ENCODE peak calls at places on chromosome 9, in four cellular contexts. L is HepG2, Y is WTC11, T is K562. W is an unnamed sample.

GRCh38 chr9:81526587-81526986 is 162.8 kb downstream of the TLE1 start:
- DNase-seq in T (no peak), L (no peak), Y (no peak), W (no peak)

GRCh38 chr9:129022037-129022436 is 6.1 kb downstream of the SH3GLB2 start:
- DNase-seq in Y (no peak), T (no peak), L (no peak), W (no peak)

GRCh38 chr9:76456202-76456926 is 2.6 kb upstream of the GCNT1 start:
- DNase-seq in L (peak), Y (peak), T (peak), W (no peak)

GRCh38 chr9:114769664-114770063 is 36.2 kb downstream of the TNFSF15 start:
- DNase-seq in Y (no peak), T (no peak), L (no peak), W (no peak)

GRCh38 chr9:5389109-5389732 is 48.5 kb downstream of the PLGRKT start:
- DNase-seq in T (peak), L (no peak), Y (no peak), W (no peak)

GRCh38 chr9:134677743-134678142 is 36.1 kb downstream of the COL5A1 start:
- DNase-seq in L (no peak), Y (no peak), T (no peak), W (no peak)

GRCh38 chr9:128683340-128684064 is 5.5 kb upstream of the SET start:
- DNase-seq in Y (peak), T (no peak), L (no peak), W (peak)

GRCh38 chr9:12697719-12698118 is 4.5 kb downstream of the TYRP1 start:
- DNase-seq in Y (no peak), L (no peak), T (no peak), W (no peak)

GRCh38 chr9:126399251-126399650 is 72.6 kb downstream of the MVB12B start:
- DNase-seq in L (no peak), Y (no peak), T (no peak), W (no peak)

GRCh38 chr9:127903557-127904475 is 4.4 kb upstream of the ST6GALNAC6 start:
- DNase-seq in T (peak), L (peak), Y (peak), W (no peak)

GRCh38 chr9:123669355-123669754 is 260.6 kb downstream of the DENND1A start:
- DNase-seq in T (no peak), Y (no peak), L (no peak), W (no peak)

GRCh38 chr9:17824191-17824926 is 245.5 kb downstream of the SH3GL2 start:
- DNase-seq in Y (no peak), T (no peak), L (peak), W (no peak)

DNA sequence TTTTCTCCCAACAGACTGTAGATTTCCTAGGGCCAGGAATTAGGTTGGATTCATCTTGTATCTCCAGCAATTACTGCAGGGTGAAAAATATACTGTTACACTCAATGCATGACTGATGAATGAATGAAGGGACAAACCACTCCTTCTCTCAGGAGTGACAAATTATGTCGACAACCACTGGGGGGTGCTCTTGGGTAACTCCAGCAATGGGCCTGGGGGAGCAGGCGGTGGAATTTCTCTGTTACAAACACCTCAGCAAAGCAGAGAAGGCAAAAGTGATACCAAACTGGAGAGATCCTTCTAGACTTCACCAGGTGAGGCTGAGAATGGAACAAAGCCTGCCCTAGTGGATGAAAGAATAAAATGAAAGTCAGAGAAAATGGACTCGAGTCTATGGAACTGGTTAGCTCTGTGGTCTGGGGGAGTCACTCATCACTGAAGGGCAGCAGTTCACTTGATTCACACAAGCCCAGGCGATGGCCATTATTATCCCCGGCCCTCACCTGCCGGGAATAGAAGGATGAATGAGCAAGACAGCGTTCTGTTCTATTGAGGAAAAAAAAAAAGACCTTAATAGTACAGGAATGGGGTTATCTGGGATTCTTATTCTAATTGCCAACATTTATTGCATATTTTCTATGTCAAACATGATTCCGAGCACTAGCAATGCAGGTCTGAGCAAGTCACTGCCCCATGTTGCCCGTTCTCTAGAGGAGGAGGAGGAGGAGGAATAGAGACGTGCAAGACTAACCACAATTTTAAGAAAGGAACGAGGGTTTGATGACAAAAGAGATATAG is 341.1 kb downstream of the ASTN2 start:
- DNase-seq in Y (peak), L (peak), T (peak), W (peak)
- TF ChIP-seq ELF4 in Y (no peak), L (no peak), T (no peak), W (no peak)

GRCh38 chr9:111994831-111995458 is 98.3 kb downstream of the UGCG start:
- DNase-seq in T (no peak), Y (no peak), L (no peak), W (no peak)
- TF ChIP-seq ELF4 in T (no peak), Y (no peak), L (no peak), W (no peak)

DNA sequence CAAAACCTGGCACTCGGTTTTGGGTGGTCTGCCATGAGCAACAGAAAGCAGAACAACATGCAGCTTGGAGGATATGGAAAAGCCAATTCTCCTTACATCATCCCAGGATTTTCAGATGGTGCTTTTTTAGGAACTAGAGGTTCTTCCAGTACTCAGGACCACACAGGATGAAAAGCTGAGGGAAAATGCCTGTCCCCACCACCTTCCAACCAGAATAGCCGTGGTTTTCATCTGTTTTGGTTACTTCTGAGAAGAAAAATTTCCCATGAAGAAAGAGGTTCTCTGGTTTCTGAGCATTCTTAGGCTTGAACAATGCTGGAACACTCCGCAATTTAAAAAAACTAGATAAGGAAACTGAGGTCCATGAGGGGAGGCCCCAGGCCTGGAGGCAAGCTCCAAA is 79.4 kb upstream of the SPIN1 start:
- DNase-seq in T (no peak), Y (no peak), L (no peak), W (no peak)
- TF ChIP-seq ELF4 in T (no peak), Y (no peak), L (no peak), W (no peak)

GRCh38 chr9:122201641-122202040 is 27.1 kb downstream of the LHX6 start:
- DNase-seq in Y (no peak), T (no peak), L (no peak), W (no peak)
- TF ChIP-seq ELF4 in Y (no peak), T (no peak), L (no peak), W (no peak)

DNA sequence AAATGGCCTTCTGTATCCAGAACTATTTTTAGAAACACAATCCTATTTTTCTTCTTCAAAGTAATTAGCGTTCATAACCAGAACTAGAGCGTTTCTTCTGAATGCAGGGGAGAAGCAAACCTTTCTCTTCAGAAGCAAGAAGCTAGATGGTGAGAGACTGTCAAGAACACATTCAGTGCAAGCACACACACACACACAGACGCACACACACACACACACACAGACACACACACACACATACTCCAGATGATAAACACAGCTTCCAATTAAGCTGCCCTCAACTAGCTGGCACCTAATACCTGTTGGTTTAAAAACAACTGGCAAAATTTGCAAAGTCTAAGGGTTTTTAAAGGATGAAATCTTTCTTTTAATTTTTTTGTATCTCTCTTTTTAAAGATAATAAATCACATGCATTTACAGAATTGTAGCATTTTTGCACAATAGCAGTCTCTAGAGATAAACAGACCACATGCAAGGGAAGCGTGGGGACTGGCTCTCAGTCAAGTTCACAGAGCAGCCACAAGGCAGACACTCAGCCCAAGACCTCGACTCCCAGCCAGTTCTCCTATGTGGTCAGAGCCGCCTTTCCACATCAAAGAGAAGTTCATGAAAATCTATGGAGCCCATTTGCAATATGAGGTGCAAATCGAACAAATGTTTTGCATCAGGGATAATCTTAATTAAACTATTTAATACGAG is 138.5 kb downstream of the TTLL11 start:
- DNase-seq in Y (no peak), L (no peak), T (no peak), W (no peak)
- TF ChIP-seq ELF4 in Y (no peak), L (no peak), T (no peak), W (no peak)

GRCh38 chr9:130206579-130206978 is 34.4 kb downstream of the NCS1 start:
- DNase-seq in L (no peak), Y (no peak), T (no peak), W (no peak)

GRCh38 chr9:130205912-130206311 is 33.7 kb downstream of the NCS1 start:
- DNase-seq in Y (no peak), L (no peak), T (no peak), W (no peak)

GRCh38 chr9:130208600-130209347 is 36.6 kb downstream of the NCS1 start:
- DNase-seq in L (no peak), Y (no peak), T (peak), W (no peak)

GRCh38 chr9:130209422-130209821 is 37.2 kb downstream of the NCS1 start:
- DNase-seq in L (no peak), Y (no peak), T (no peak), W (no peak)

GRCh38 chr9:130207241-130207992 is 35.2 kb downstream of the NCS1 start:
- DNase-seq in L (no peak), Y (no peak), T (no peak), W (no peak)
- TF ChIP-seq ELF4 in L (no peak), Y (no peak), T (no peak), W (no peak)

GRCh38 chr9:133149130-133150015 is 14.3 kb downstream of the GBGT1 start:
- DNase-seq in T (peak), L (peak), Y (peak), W (peak)

GRCh38 chr9:133146746-133147411 is 16.8 kb downstream of the GBGT1 start:
- DNase-seq in Y (no peak), L (no peak), T (no peak), W (no peak)

GRCh38 chr9:133147412-133148271 is 16.1 kb downstream of the GBGT1 start:
- DNase-seq in T (peak), Y (peak), L (peak), W (peak)

GRCh38 chr9:133151041-133151440 is 12.7 kb downstream of the GBGT1 start:
- DNase-seq in L (no peak), Y (no peak), T (no peak), W (no peak)

DNA sequence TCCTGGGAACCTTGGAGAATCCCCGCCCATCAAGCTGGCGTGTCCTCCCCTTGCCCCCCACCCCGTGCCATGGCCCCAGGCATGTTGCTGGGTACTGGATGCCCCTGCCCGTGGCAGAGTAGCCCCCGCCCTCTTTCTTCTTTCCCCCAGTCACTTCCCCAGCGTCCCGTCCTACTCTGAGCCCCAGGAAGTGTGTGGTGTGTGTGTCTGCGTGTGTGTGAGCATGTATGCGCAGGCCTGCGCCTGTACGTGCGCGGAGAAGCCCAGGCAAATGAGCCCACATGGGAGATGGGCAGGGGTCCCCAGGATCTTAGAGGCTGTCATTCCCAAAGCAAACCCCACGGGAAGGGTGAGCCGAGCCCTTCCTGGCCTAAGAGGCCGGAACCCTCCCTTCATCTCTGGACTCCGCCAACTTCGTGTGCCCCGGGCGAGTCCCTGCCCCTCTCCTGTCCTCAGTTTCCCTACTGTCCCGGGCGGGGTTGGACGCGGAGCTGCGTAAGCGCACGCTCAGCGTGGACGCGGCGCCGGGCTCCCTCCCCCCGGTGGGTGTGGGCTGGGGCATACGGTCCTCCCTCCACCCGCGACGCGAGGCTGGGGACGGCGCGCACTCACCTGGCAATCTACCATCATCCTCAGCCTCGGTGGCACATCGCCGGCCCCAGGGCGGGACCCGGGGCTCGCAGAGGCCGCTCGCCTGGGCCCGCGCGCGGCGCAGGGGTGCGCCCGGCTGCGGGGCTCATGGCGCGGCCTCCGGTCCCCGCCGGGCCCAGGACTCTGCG is 15.2 kb downstream of the GBGT1 start:
- DNase-seq in Y (no peak), L (no peak), T (peak), W (no peak)
- TF ChIP-seq ELF4 in Y (no peak), L (no peak), T (no peak), W (no peak)

W was measured in HEK293T.